ENCODE peak calls at places on chromosomes 2 and 18, in six cellular contexts. One of them, this sample, is unnamed.
A peak's percentile ranks its signal among the peaks of the same experiment; 100 is the strongest.

GRCh38 chr2:240913810-240914644 is 7.9 kb downstream of the CROCC2 start:
- DNase-seq in HTR-8/SVneo: peak; percentile 75
- DNase-seq in glutamatergic neuron: peak; percentile 95
- DNase-seq in NCI-H1417: peak; percentile 32
- DNase-seq in epithelial cell of esophagus: peak; percentile 15
- DNase-seq in left colon: no peak
- DNase-seq in this sample: no peak

GRCh38 chr2:113277474-113278072 is 1.1 kb downstream of the PAX8 start:
- DNase-seq in left colon: no peak
- DNase-seq in HTR-8/SVneo: no peak
- DNase-seq in epithelial cell of esophagus: no peak
- DNase-seq in glutamatergic neuron: peak; percentile 66
- DNase-seq in NCI-H1417: no peak
- DNase-seq in this sample: no peak

GRCh38 chr18:77067315-77068061 is 65.1 kb downstream of the MBP start:
- DNase-seq in left colon: peak; percentile 56
- DNase-seq in epithelial cell of esophagus: peak; percentile 78
- DNase-seq in NCI-H1417: no peak
- DNase-seq in HTR-8/SVneo: peak; percentile 35
- DNase-seq in glutamatergic neuron: no peak
- DNase-seq in this sample: peak; percentile 74

GRCh38 chr2:8457620-8458255 is 224.1 kb upstream of the ID2 start:
- DNase-seq in left colon: peak; percentile 89
- DNase-seq in epithelial cell of esophagus: no peak
- DNase-seq in glutamatergic neuron: no peak
- DNase-seq in HTR-8/SVneo: no peak
- DNase-seq in NCI-H1417: peak; percentile 83
- DNase-seq in this sample: peak; percentile 88

GRCh38 chr2:2743164-2743571 is 412.1 kb upstream of the MYT1L start:
- DNase-seq in glutamatergic neuron: no peak
- DNase-seq in left colon: peak; percentile 49
- DNase-seq in HTR-8/SVneo: no peak
- DNase-seq in NCI-H1417: no peak
- DNase-seq in epithelial cell of esophagus: peak; percentile 91
- DNase-seq in this sample: peak; percentile 47

GRCh38 chr2:22756644-22757043 is 628.3 kb upstream of the KLHL29 start:
- DNase-seq in epithelial cell of esophagus: no peak
- DNase-seq in left colon: no peak
- DNase-seq in HTR-8/SVneo: no peak
- DNase-seq in glutamatergic neuron: no peak
- DNase-seq in NCI-H1417: no peak
- DNase-seq in this sample: no peak

GRCh38 chr2:199806179-199806578 is 44.8 kb downstream of the FTCDNL1 start:
- DNase-seq in glutamatergic neuron: no peak
- DNase-seq in left colon: no peak
- DNase-seq in epithelial cell of esophagus: no peak
- DNase-seq in NCI-H1417: no peak
- DNase-seq in HTR-8/SVneo: no peak
- DNase-seq in this sample: no peak

GRCh38 chr2:5367321-5367720 is 324.9 kb upstream of the SOX11 start:
- DNase-seq in NCI-H1417: no peak
- DNase-seq in epithelial cell of esophagus: no peak
- DNase-seq in HTR-8/SVneo: no peak
- DNase-seq in left colon: no peak
- DNase-seq in glutamatergic neuron: no peak
- DNase-seq in this sample: no peak

GRCh38 chr2:136874258-136874657 is 108.9 kb downstream of the THSD7B start:
- DNase-seq in left colon: no peak
- DNase-seq in NCI-H1417: no peak
- DNase-seq in epithelial cell of esophagus: peak; percentile 39
- DNase-seq in glutamatergic neuron: no peak
- DNase-seq in HTR-8/SVneo: no peak
- DNase-seq in this sample: no peak

GRCh38 chr2:193943406-193943960 is 1713.5 kb upstream of the SLC39A10 start:
- DNase-seq in epithelial cell of esophagus: peak; percentile 27
- DNase-seq in left colon: no peak
- DNase-seq in HTR-8/SVneo: no peak
- DNase-seq in NCI-H1417: no peak
- DNase-seq in glutamatergic neuron: no peak
- DNase-seq in this sample: no peak

GRCh38 chr2:174888646-174889271 is 116.4 kb downstream of the CHN1 start:
- DNase-seq in epithelial cell of esophagus: no peak
- DNase-seq in NCI-H1417: no peak
- DNase-seq in left colon: no peak
- DNase-seq in HTR-8/SVneo: no peak
- DNase-seq in glutamatergic neuron: no peak
- DNase-seq in this sample: no peak

GRCh38 chr2:147937744-147938349 is 82.7 kb downstream of the ORC4 start:
- DNase-seq in glutamatergic neuron: no peak
- DNase-seq in HTR-8/SVneo: peak; percentile 10
- DNase-seq in left colon: no peak
- DNase-seq in NCI-H1417: no peak
- DNase-seq in epithelial cell of esophagus: peak; percentile 31
- DNase-seq in this sample: no peak

GRCh38 chr2:45851576-45852304 is 200.3 kb downstream of the PRKCE start:
- DNase-seq in NCI-H1417: peak; percentile 47
- DNase-seq in glutamatergic neuron: no peak
- DNase-seq in left colon: no peak
- DNase-seq in epithelial cell of esophagus: peak; percentile 87
- DNase-seq in HTR-8/SVneo: peak; percentile 66
- DNase-seq in this sample: no peak

GRCh38 chr2:240775911-240776310 is 44.1 kb downstream of the KIF1A start:
- DNase-seq in HTR-8/SVneo: no peak
- DNase-seq in NCI-H1417: no peak
- DNase-seq in left colon: no peak
- DNase-seq in glutamatergic neuron: no peak
- DNase-seq in epithelial cell of esophagus: no peak
- DNase-seq in this sample: no peak

GRCh38 chr2:12177052-12177994 is 430.9 kb downstream of the LPIN1 start:
- DNase-seq in left colon: peak; percentile 49
- DNase-seq in epithelial cell of esophagus: peak; percentile 57
- DNase-seq in NCI-H1417: no peak
- DNase-seq in HTR-8/SVneo: peak; percentile 76
- DNase-seq in glutamatergic neuron: peak; percentile 64
- DNase-seq in this sample: peak; percentile 35

GRCh38 chr18:57337890-57338289 is 14.5 kb upstream of the ST8SIA3 start:
- DNase-seq in NCI-H1417: no peak
- DNase-seq in glutamatergic neuron: no peak
- DNase-seq in HTR-8/SVneo: no peak
- DNase-seq in left colon: no peak
- DNase-seq in epithelial cell of esophagus: no peak
- DNase-seq in this sample: no peak

GRCh38 chr2:224151161-224151560 is 112.1 kb upstream of the SERPINE2 start:
- DNase-seq in HTR-8/SVneo: no peak
- DNase-seq in NCI-H1417: no peak
- DNase-seq in epithelial cell of esophagus: peak; percentile 77
- DNase-seq in glutamatergic neuron: no peak
- DNase-seq in left colon: no peak
- DNase-seq in this sample: no peak

GRCh38 chr18:46431522-46432171 is 225.4 kb downstream of the LOXHD1 start:
- DNase-seq in NCI-H1417: no peak
- DNase-seq in HTR-8/SVneo: no peak
- DNase-seq in left colon: no peak
- DNase-seq in epithelial cell of esophagus: no peak
- DNase-seq in glutamatergic neuron: no peak
- DNase-seq in this sample: no peak

GRCh38 chr18:56702946-56703345 is 51.8 kb downstream of the WDR7 start:
- DNase-seq in left colon: no peak
- DNase-seq in HTR-8/SVneo: peak; percentile 9
- DNase-seq in glutamatergic neuron: no peak
- DNase-seq in NCI-H1417: peak; percentile 72
- DNase-seq in epithelial cell of esophagus: peak; percentile 60
- DNase-seq in this sample: no peak

GRCh38 chr18:23541349-23542093 is 38.2 kb downstream of the RMC1 start:
- DNase-seq in left colon: no peak
- DNase-seq in NCI-H1417: no peak
- DNase-seq in HTR-8/SVneo: no peak
- DNase-seq in epithelial cell of esophagus: no peak
- DNase-seq in glutamatergic neuron: no peak
- DNase-seq in this sample: no peak

GRCh38 chr2:232447638-232448472 is 8.1 kb upstream of the ALPI start:
- DNase-seq in epithelial cell of esophagus: no peak
- DNase-seq in left colon: peak; percentile 48
- DNase-seq in NCI-H1417: no peak
- DNase-seq in glutamatergic neuron: no peak
- DNase-seq in HTR-8/SVneo: no peak
- DNase-seq in this sample: no peak

GRCh38 chr2:36701391-36701795 is 4.9 kb downstream of the VIT start:
- DNase-seq in glutamatergic neuron: no peak
- DNase-seq in HTR-8/SVneo: peak; percentile 53
- DNase-seq in NCI-H1417: no peak
- DNase-seq in left colon: no peak
- DNase-seq in epithelial cell of esophagus: peak; percentile 91
- DNase-seq in this sample: no peak

GRCh38 chr2:121240436-121240835 is 44.6 kb downstream of the TFCP2L1 start:
- DNase-seq in epithelial cell of esophagus: no peak
- DNase-seq in HTR-8/SVneo: no peak
- DNase-seq in NCI-H1417: no peak
- DNase-seq in glutamatergic neuron: no peak
- DNase-seq in left colon: peak; percentile 8
- DNase-seq in this sample: no peak

GRCh38 chr2:98311771-98312545 is 34.3 kb upstream of the CNGA3 start:
- DNase-seq in NCI-H1417: no peak
- DNase-seq in epithelial cell of esophagus: no peak
- DNase-seq in glutamatergic neuron: no peak
- DNase-seq in HTR-8/SVneo: no peak
- DNase-seq in left colon: no peak
- DNase-seq in this sample: no peak

GRCh38 chr2:191013876-191014652 is at the start of gene STAT1:
- DNase-seq in NCI-H1417: peak; percentile 94
- DNase-seq in left colon: peak; percentile 92
- DNase-seq in HTR-8/SVneo: peak; percentile 96
- DNase-seq in glutamatergic neuron: peak; percentile 97
- DNase-seq in epithelial cell of esophagus: peak; percentile 91
- DNase-seq in this sample: peak; percentile 93

GRCh38 chr2:32136097-32136496 is 29.6 kb upstream of the SLC30A6 start:
- DNase-seq in NCI-H1417: no peak
- DNase-seq in HTR-8/SVneo: no peak
- DNase-seq in glutamatergic neuron: no peak
- DNase-seq in left colon: no peak
- DNase-seq in epithelial cell of esophagus: no peak
- DNase-seq in this sample: no peak

GRCh38 chr2:43852196-43852730 is 13.5 kb downstream of the ABCG8 start:
- DNase-seq in NCI-H1417: no peak
- DNase-seq in left colon: no peak
- DNase-seq in epithelial cell of esophagus: no peak
- DNase-seq in glutamatergic neuron: no peak
- DNase-seq in HTR-8/SVneo: no peak
- DNase-seq in this sample: peak; percentile 7

GRCh38 chr18:50341443-50341842 is 33.4 kb upstream of the SKA1 start:
- DNase-seq in NCI-H1417: no peak
- DNase-seq in epithelial cell of esophagus: no peak
- DNase-seq in glutamatergic neuron: no peak
- DNase-seq in left colon: no peak
- DNase-seq in HTR-8/SVneo: no peak
- DNase-seq in this sample: no peak

GRCh38 chr18:41532344-41533086 is 422.5 kb upstream of the PIK3C3 start:
- DNase-seq in glutamatergic neuron: no peak
- DNase-seq in HTR-8/SVneo: no peak
- DNase-seq in NCI-H1417: no peak
- DNase-seq in epithelial cell of esophagus: peak; percentile 20
- DNase-seq in left colon: no peak
- DNase-seq in this sample: no peak

GRCh38 chr2:84847326-84848050 is 33.4 kb downstream of the TRABD2A start:
- DNase-seq in glutamatergic neuron: no peak
- DNase-seq in left colon: no peak
- DNase-seq in NCI-H1417: no peak
- DNase-seq in epithelial cell of esophagus: no peak
- DNase-seq in HTR-8/SVneo: no peak
- DNase-seq in this sample: no peak